ENCODE peak calls at places on chromosomes 4 and X, in six cellular contexts. One of them, this sample, is unnamed.

GRCh38 chr4:72442147-72442546 is 126.9 kb downstream of the ADAMTS3 start:
- DNase-seq in lower leg skin: no peak
- DNase-seq in upper lobe of right lung: no peak
- DNase-seq in tibial nerve: no peak
- DNase-seq in fibroblast of the aortic adventitia: no peak
- DNase-seq in IMR-90: no peak
- DNase-seq in this sample: no peak

GRCh38 chr4:4327652-4328121 is 37.6 kb downstream of the ZBTB49 start:
- DNase-seq in IMR-90: no peak
- DNase-seq in fibroblast of the aortic adventitia: no peak
- DNase-seq in lower leg skin: peak
- DNase-seq in tibial nerve: no peak
- DNase-seq in upper lobe of right lung: peak
- DNase-seq in this sample: no peak

GRCh38 chr4:80215449-80216052 is 18.2 kb downstream of the PRDM8 start:
- DNase-seq in tibial nerve: no peak
- DNase-seq in IMR-90: peak
- DNase-seq in lower leg skin: no peak
- DNase-seq in fibroblast of the aortic adventitia: peak
- DNase-seq in upper lobe of right lung: no peak
- DNase-seq in this sample: peak

GRCh38 chrX:56788717-56789122 is 59.7 kb downstream of the NBDY start:
- DNase-seq in lower leg skin: peak
- DNase-seq in fibroblast of the aortic adventitia: peak
- DNase-seq in IMR-90: peak
- DNase-seq in upper lobe of right lung: no peak
- DNase-seq in tibial nerve: no peak
- DNase-seq in this sample: peak

GRCh38 chrX:5051831-5052491 is 1176.7 kb downstream of the NLGN4X start:
- DNase-seq in upper lobe of right lung: no peak
- DNase-seq in fibroblast of the aortic adventitia: no peak
- DNase-seq in lower leg skin: peak
- DNase-seq in IMR-90: no peak
- DNase-seq in tibial nerve: no peak
- DNase-seq in this sample: peak

GRCh38 chr4:190017357-190018200 is 9.5 kb downstream of the FRG2 start:
- DNase-seq in upper lobe of right lung: no peak
- DNase-seq in tibial nerve: no peak
- DNase-seq in IMR-90: no peak
- DNase-seq in fibroblast of the aortic adventitia: no peak
- DNase-seq in lower leg skin: no peak
- DNase-seq in this sample: no peak

GRCh38 chr4:185839770-185840169 is 27.8 kb upstream of the SORBS2 start:
- DNase-seq in lower leg skin: no peak
- DNase-seq in fibroblast of the aortic adventitia: no peak
- DNase-seq in tibial nerve: no peak
- DNase-seq in IMR-90: peak
- DNase-seq in upper lobe of right lung: no peak
- DNase-seq in this sample: peak

GRCh38 chr4:52824603-52825310 is 37.4 kb upstream of the RASL11B start:
- DNase-seq in fibroblast of the aortic adventitia: peak
- DNase-seq in tibial nerve: no peak
- DNase-seq in lower leg skin: no peak
- DNase-seq in IMR-90: peak
- DNase-seq in upper lobe of right lung: no peak
- DNase-seq in this sample: no peak

GRCh38 chrX:53716328-53717088 is 30.0 kb upstream of the HUWE1 start:
- DNase-seq in lower leg skin: no peak
- DNase-seq in tibial nerve: no peak
- DNase-seq in fibroblast of the aortic adventitia: peak
- DNase-seq in upper lobe of right lung: no peak
- DNase-seq in IMR-90: peak
- DNase-seq in this sample: peak

GRCh38 chr4:109119852-109120251 is 182.6 kb downstream of the COL25A1 start:
- DNase-seq in tibial nerve: no peak
- DNase-seq in fibroblast of the aortic adventitia: no peak
- DNase-seq in lower leg skin: no peak
- DNase-seq in upper lobe of right lung: no peak
- DNase-seq in IMR-90: no peak
- DNase-seq in this sample: no peak

GRCh38 chr4:10104211-10104990 is 12.2 kb downstream of the WDR1 start:
- DNase-seq in fibroblast of the aortic adventitia: peak
- DNase-seq in IMR-90: no peak
- DNase-seq in tibial nerve: no peak
- DNase-seq in upper lobe of right lung: no peak
- DNase-seq in lower leg skin: no peak
- DNase-seq in this sample: no peak

GRCh38 chrX:123084797-123085196 is 99.3 kb upstream of the GRIA3 start:
- DNase-seq in tibial nerve: no peak
- DNase-seq in lower leg skin: no peak
- DNase-seq in IMR-90: no peak
- DNase-seq in upper lobe of right lung: no peak
- DNase-seq in fibroblast of the aortic adventitia: peak
- DNase-seq in this sample: peak

GRCh38 chr4:169849456-169849855 is 91.7 kb upstream of the HPF1 start:
- DNase-seq in IMR-90: no peak
- DNase-seq in lower leg skin: no peak
- DNase-seq in fibroblast of the aortic adventitia: no peak
- DNase-seq in tibial nerve: no peak
- DNase-seq in upper lobe of right lung: no peak
- DNase-seq in this sample: no peak

GRCh38 chr4:114694770-114695169 is 96.2 kb downstream of the UGT8 start:
- DNase-seq in lower leg skin: no peak
- DNase-seq in upper lobe of right lung: no peak
- DNase-seq in IMR-90: peak
- DNase-seq in tibial nerve: no peak
- DNase-seq in fibroblast of the aortic adventitia: peak
- DNase-seq in this sample: peak

GRCh38 chr4:64581422-64581821 is 172.2 kb upstream of the TECRL start:
- DNase-seq in IMR-90: peak
- DNase-seq in upper lobe of right lung: no peak
- DNase-seq in fibroblast of the aortic adventitia: peak
- DNase-seq in tibial nerve: no peak
- DNase-seq in lower leg skin: no peak
- DNase-seq in this sample: peak

GRCh38 chrX:27251369-27251768 is 211.8 kb downstream of the PPP4R3C start:
- DNase-seq in tibial nerve: no peak
- DNase-seq in upper lobe of right lung: no peak
- DNase-seq in lower leg skin: no peak
- DNase-seq in fibroblast of the aortic adventitia: no peak
- DNase-seq in IMR-90: no peak
- DNase-seq in this sample: no peak

GRCh38 chr4:81460837-81461233 is 10.9 kb downstream of the RASGEF1B start:
- DNase-seq in fibroblast of the aortic adventitia: no peak
- DNase-seq in lower leg skin: no peak
- DNase-seq in IMR-90: no peak
- DNase-seq in tibial nerve: no peak
- DNase-seq in upper lobe of right lung: no peak
- DNase-seq in this sample: no peak
- TF ChIP-seq CTCF in fibroblast of the aortic adventitia: no peak
- TF ChIP-seq CTCF in lower leg skin: no peak
- TF ChIP-seq CTCF in IMR-90: no peak
- TF ChIP-seq CTCF in tibial nerve: no peak
- TF ChIP-seq CTCF in upper lobe of right lung: no peak
- TF ChIP-seq CTCF in this sample: no peak

GRCh38 chr4:153270361-153270760 is 66.1 kb downstream of the TRIM2 start:
- DNase-seq in upper lobe of right lung: no peak
- DNase-seq in fibroblast of the aortic adventitia: no peak
- DNase-seq in lower leg skin: no peak
- DNase-seq in tibial nerve: no peak
- DNase-seq in IMR-90: no peak
- DNase-seq in this sample: no peak

GRCh38 chr4:153265311-153266047 is 61.2 kb downstream of the TRIM2 start:
- DNase-seq in lower leg skin: no peak
- DNase-seq in IMR-90: no peak
- DNase-seq in upper lobe of right lung: no peak
- DNase-seq in fibroblast of the aortic adventitia: no peak
- DNase-seq in tibial nerve: no peak
- DNase-seq in this sample: no peak

GRCh38 chr4:153269223-153269990 is 65.2 kb downstream of the TRIM2 start:
- DNase-seq in tibial nerve: no peak
- DNase-seq in IMR-90: no peak
- DNase-seq in lower leg skin: no peak
- DNase-seq in fibroblast of the aortic adventitia: no peak
- DNase-seq in upper lobe of right lung: no peak
- DNase-seq in this sample: no peak

GRCh38 chr4:153267013-153267412 is 62.8 kb downstream of the TRIM2 start:
- DNase-seq in fibroblast of the aortic adventitia: no peak
- DNase-seq in upper lobe of right lung: no peak
- DNase-seq in IMR-90: peak
- DNase-seq in lower leg skin: no peak
- DNase-seq in tibial nerve: no peak
- DNase-seq in this sample: peak

GRCh38 chr4:153267915-153268694 is 63.9 kb downstream of the TRIM2 start:
- DNase-seq in upper lobe of right lung: no peak
- DNase-seq in fibroblast of the aortic adventitia: no peak
- DNase-seq in tibial nerve: no peak
- DNase-seq in IMR-90: no peak
- DNase-seq in lower leg skin: no peak
- DNase-seq in this sample: no peak
- H3K4me3 ChIP-seq in upper lobe of right lung: no peak
- H3K4me3 ChIP-seq in fibroblast of the aortic adventitia: no peak
- H3K4me3 ChIP-seq in tibial nerve: no peak
- H3K4me3 ChIP-seq in IMR-90: no peak
- H3K4me3 ChIP-seq in lower leg skin: no peak
- H3K4me3 ChIP-seq in this sample: no peak

GRCh38 chrX:149511081-149511480 is 6.0 kb upstream of the IDS start:
- DNase-seq in tibial nerve: no peak
- DNase-seq in fibroblast of the aortic adventitia: no peak
- DNase-seq in IMR-90: peak
- DNase-seq in upper lobe of right lung: no peak
- DNase-seq in lower leg skin: peak
- DNase-seq in this sample: no peak

GRCh38 chrX:149512225-149512885 is 7.2 kb upstream of the IDS start:
- DNase-seq in lower leg skin: peak
- DNase-seq in fibroblast of the aortic adventitia: peak
- DNase-seq in upper lobe of right lung: peak
- DNase-seq in IMR-90: peak
- DNase-seq in tibial nerve: no peak
- DNase-seq in this sample: peak

GRCh38 chrX:149513713-149514427 is 8.8 kb upstream of the IDS start:
- DNase-seq in upper lobe of right lung: no peak
- DNase-seq in IMR-90: peak
- DNase-seq in lower leg skin: peak
- DNase-seq in tibial nerve: no peak
- DNase-seq in fibroblast of the aortic adventitia: peak
- DNase-seq in this sample: peak

GRCh38 chrX:149508467-149508866 is 3.4 kb upstream of the IDS start:
- DNase-seq in upper lobe of right lung: no peak
- DNase-seq in tibial nerve: no peak
- DNase-seq in lower leg skin: no peak
- DNase-seq in fibroblast of the aortic adventitia: no peak
- DNase-seq in IMR-90: no peak
- DNase-seq in this sample: no peak

GRCh38 chrX:149510386-149510785 is 5.3 kb upstream of the IDS start:
- DNase-seq in tibial nerve: no peak
- DNase-seq in upper lobe of right lung: no peak
- DNase-seq in IMR-90: no peak
- DNase-seq in fibroblast of the aortic adventitia: peak
- DNase-seq in lower leg skin: peak
- DNase-seq in this sample: no peak
- TF ChIP-seq CTCF in tibial nerve: no peak
- TF ChIP-seq CTCF in upper lobe of right lung: no peak
- TF ChIP-seq CTCF in IMR-90: peak
- TF ChIP-seq CTCF in fibroblast of the aortic adventitia: peak
- TF ChIP-seq CTCF in lower leg skin: no peak
- TF ChIP-seq CTCF in this sample: no peak

GRCh38 chr4:130563185-130563890 is 1467.4 kb downstream of the C4orf33 start:
- DNase-seq in upper lobe of right lung: peak
- DNase-seq in tibial nerve: peak
- DNase-seq in IMR-90: peak
- DNase-seq in fibroblast of the aortic adventitia: peak
- DNase-seq in lower leg skin: no peak
- DNase-seq in this sample: peak
- H3K4me3 ChIP-seq in upper lobe of right lung: peak
- H3K4me3 ChIP-seq in tibial nerve: peak
- H3K4me3 ChIP-seq in IMR-90: peak
- H3K4me3 ChIP-seq in fibroblast of the aortic adventitia: peak
- H3K4me3 ChIP-seq in lower leg skin: no peak
- H3K4me3 ChIP-seq in this sample: peak

GRCh38 chrX:13967636-13968035 is 62.1 kb downstream of the GEMIN8 start:
- DNase-seq in lower leg skin: no peak
- DNase-seq in IMR-90: no peak
- DNase-seq in tibial nerve: no peak
- DNase-seq in upper lobe of right lung: no peak
- DNase-seq in fibroblast of the aortic adventitia: no peak
- DNase-seq in this sample: no peak

GRCh38 chrX:13965531-13965930 is 64.2 kb downstream of the GEMIN8 start:
- DNase-seq in fibroblast of the aortic adventitia: no peak
- DNase-seq in upper lobe of right lung: no peak
- DNase-seq in tibial nerve: no peak
- DNase-seq in IMR-90: no peak
- DNase-seq in lower leg skin: no peak
- DNase-seq in this sample: no peak

GRCh38 chrX:13968198-13968597 is 61.5 kb downstream of the GEMIN8 start:
- DNase-seq in fibroblast of the aortic adventitia: no peak
- DNase-seq in tibial nerve: no peak
- DNase-seq in lower leg skin: no peak
- DNase-seq in upper lobe of right lung: no peak
- DNase-seq in IMR-90: no peak
- DNase-seq in this sample: no peak

DNA sequence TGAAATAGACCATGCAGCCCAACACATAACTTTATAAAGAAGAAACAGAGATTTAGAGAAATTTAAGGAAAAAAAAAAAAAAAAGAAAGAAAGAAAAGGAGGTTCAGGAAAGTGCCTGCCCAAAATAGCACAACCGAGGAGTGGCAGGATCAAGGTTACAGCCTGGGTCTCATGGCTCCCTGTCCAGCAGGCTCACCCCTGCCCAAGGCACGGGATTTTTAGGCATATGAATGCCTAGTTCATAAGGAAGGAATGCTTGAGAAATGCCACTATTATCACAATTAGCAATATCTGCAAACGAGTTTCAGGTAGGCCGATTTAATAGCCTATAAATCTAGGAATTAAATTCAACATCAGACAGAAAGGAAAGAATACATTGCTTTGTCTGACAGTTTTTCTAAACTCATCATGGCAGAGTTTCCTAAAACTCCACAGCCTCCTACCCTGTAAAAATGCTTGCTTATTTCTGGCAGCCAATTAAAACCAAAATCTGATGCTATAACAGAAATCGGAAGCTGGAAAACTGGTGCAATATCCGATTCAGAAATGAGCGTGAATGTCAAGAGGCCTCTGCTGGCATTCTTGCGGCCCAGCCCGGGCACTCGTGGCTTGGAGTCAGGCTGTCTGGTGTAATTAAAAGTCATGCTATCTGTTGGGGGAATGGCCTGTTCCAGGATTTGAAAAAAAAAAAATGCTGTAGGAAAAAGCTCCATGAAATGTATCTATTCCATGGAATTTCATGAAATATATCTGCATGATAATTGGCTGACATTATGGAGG is 63.4 kb downstream of the GEMIN8 start:
- DNase-seq in IMR-90: no peak
- DNase-seq in fibroblast of the aortic adventitia: no peak
- DNase-seq in lower leg skin: no peak
- DNase-seq in tibial nerve: peak
- DNase-seq in upper lobe of right lung: no peak
- DNase-seq in this sample: no peak
- TF ChIP-seq CTCF in IMR-90: no peak
- TF ChIP-seq CTCF in fibroblast of the aortic adventitia: no peak
- TF ChIP-seq CTCF in lower leg skin: no peak
- TF ChIP-seq CTCF in tibial nerve: no peak
- TF ChIP-seq CTCF in upper lobe of right lung: no peak
- TF ChIP-seq CTCF in this sample: no peak

This sample was measured in astrocyte of the spinal cord.